ENCODE peak calls at places on chromosomes 7 and 10, in four cellular contexts. One of them, this sample, is unnamed.

GRCh38 chr7:99840136-99840869 is 12.5 kb downstream of the CYP3A43 start:
- DNase-seq in GM12891: no peak
- DNase-seq in spleen: no peak
- DNase-seq in transverse colon: no peak
- DNase-seq in this sample: no peak

GRCh38 chr7:22563115-22563514 is 63.1 kb upstream of the STEAP1B start:
- DNase-seq in spleen: no peak
- DNase-seq in GM12891: no peak
- DNase-seq in transverse colon: no peak
- DNase-seq in this sample: no peak

GRCh38 chr10:97915761-97916160 is 66.1 kb downstream of the GOLGA7B start:
- DNase-seq in spleen: no peak
- DNase-seq in transverse colon: no peak
- DNase-seq in GM12891: no peak
- DNase-seq in this sample: no peak

GRCh38 chr7:25025218-25025671 is 45.3 kb upstream of the OSBPL3 start:
- DNase-seq in GM12891: no peak
- DNase-seq in spleen: no peak
- DNase-seq in transverse colon: no peak
- DNase-seq in this sample: no peak

GRCh38 chr7:55192718-55193117 is 172.4 kb upstream of the LANCL2 start:
- DNase-seq in GM12891: no peak
- DNase-seq in transverse colon: no peak
- DNase-seq in spleen: no peak
- DNase-seq in this sample: no peak

GRCh38 chr10:85967594-85967993 is 399.0 kb downstream of the GRID1 start:
- DNase-seq in transverse colon: no peak
- DNase-seq in spleen: no peak
- DNase-seq in GM12891: no peak
- DNase-seq in this sample: no peak

GRCh38 chr10:122435212-122435827 is 19.1 kb upstream of the ARMS2 start:
- DNase-seq in spleen: no peak
- DNase-seq in GM12891: no peak
- DNase-seq in transverse colon: no peak
- DNase-seq in this sample: no peak

GRCh38 chr7:28750981-28751380 is 207.1 kb downstream of the TRIL start:
- DNase-seq in transverse colon: no peak
- DNase-seq in spleen: no peak
- DNase-seq in GM12891: no peak
- DNase-seq in this sample: no peak

GRCh38 chr7:156639426-156640256 is 933 bp upstream of the RNF32 start:
- DNase-seq in GM12891: no peak
- DNase-seq in transverse colon: peak
- DNase-seq in spleen: no peak
- DNase-seq in this sample: no peak

GRCh38 chr10:61943699-61944444 is 42.4 kb downstream of the ARID5B start:
- DNase-seq in spleen: no peak
- DNase-seq in transverse colon: no peak
- DNase-seq in GM12891: no peak
- DNase-seq in this sample: no peak

GRCh38 chr7:73978681-73979563 is 49.1 kb upstream of the ELN start:
- DNase-seq in transverse colon: peak
- DNase-seq in GM12891: peak
- DNase-seq in spleen: peak
- DNase-seq in this sample: no peak

GRCh38 chr10:35005868-35006267 is 84.3 kb downstream of the CUL2 start:
- DNase-seq in GM12891: no peak
- DNase-seq in transverse colon: no peak
- DNase-seq in spleen: no peak
- DNase-seq in this sample: no peak

GRCh38 chr7:90224204-90224603 is 12.7 kb downstream of the STEAP2 start:
- DNase-seq in GM12891: no peak
- DNase-seq in spleen: no peak
- DNase-seq in transverse colon: no peak
- DNase-seq in this sample: no peak

GRCh38 chr7:157785021-157785441 is 448.2 kb downstream of the DNAJB6 start:
- DNase-seq in GM12891: no peak
- DNase-seq in transverse colon: no peak
- DNase-seq in spleen: peak
- DNase-seq in this sample: no peak

GRCh38 chr10:104336829-104337526 is 1.3 kb downstream of the ITPRIP start:
- DNase-seq in spleen: peak
- DNase-seq in GM12891: no peak
- DNase-seq in transverse colon: no peak
- DNase-seq in this sample: no peak
- TF ChIP-seq POLR2A in spleen: no peak
- TF ChIP-seq POLR2A in GM12891: no peak
- TF ChIP-seq POLR2A in transverse colon: no peak
- TF ChIP-seq POLR2A in this sample: no peak

GRCh38 chr7:94907420-94908203 is at the start of gene PPP1R9A:
- DNase-seq in GM12891: peak
- DNase-seq in transverse colon: peak
- DNase-seq in spleen: peak
- DNase-seq in this sample: no peak

GRCh38 chr7:94909023-94909466 is 1.7 kb downstream of the PPP1R9A start:
- DNase-seq in GM12891: no peak
- DNase-seq in transverse colon: no peak
- DNase-seq in spleen: no peak
- DNase-seq in this sample: no peak

GRCh38 chr7:94907026-94907419 is 371 bp upstream of the PPP1R9A start:
- DNase-seq in GM12891: no peak
- DNase-seq in transverse colon: no peak
- DNase-seq in spleen: no peak
- DNase-seq in this sample: no peak

GRCh38 chr7:94906035-94906796 is 1.2 kb upstream of the PPP1R9A start:
- DNase-seq in spleen: no peak
- DNase-seq in GM12891: no peak
- DNase-seq in transverse colon: no peak
- DNase-seq in this sample: no peak

DNA sequence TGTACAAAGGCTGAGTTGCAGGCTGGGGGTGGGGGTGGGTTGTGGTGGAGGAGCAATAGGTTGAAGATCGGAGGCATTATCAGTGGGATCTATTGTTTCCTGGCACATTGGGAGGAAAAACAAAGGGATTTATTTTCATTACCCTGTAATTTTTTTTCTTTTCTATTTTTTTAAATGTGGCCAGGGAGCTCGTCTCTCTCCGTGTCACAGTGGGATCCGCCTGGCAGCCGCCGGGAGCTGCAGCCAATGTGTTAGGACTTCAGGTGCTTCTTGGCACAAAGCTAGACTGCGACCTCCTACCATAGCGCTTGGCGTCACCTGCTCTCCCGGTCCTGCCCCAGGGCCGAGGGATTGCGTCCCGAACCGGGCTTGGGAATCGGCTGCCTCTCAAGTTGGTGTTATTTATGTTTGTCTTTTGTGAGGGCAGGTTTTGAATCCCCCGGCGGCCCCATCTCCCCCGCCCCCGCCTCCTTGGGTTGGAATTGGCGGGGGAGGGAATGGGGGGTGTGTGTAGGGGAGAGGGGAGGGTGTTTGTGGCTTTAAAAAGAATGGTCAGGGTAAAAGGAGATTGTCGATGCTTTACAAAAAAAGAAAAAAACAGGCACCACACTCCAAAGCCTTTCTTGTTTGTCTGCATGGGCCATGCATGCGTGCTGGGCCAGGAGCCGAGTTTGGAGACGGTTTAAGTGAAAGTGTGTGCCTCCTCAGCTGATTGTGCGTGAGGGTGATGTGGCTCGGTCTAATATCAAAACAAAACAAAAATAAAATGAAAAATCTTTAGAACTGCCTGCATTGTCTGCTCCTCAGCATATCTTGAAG is 1.0 kb downstream of the PPP1R9A start:
- DNase-seq in GM12891: peak
- DNase-seq in transverse colon: peak
- DNase-seq in spleen: peak
- DNase-seq in this sample: peak
- TF ChIP-seq POLR2A in GM12891: no peak
- TF ChIP-seq POLR2A in transverse colon: peak
- TF ChIP-seq POLR2A in spleen: no peak
- TF ChIP-seq POLR2A in this sample: no peak

GRCh38 chr7:103296901-103297836 is at the start of gene PMPCB:
- DNase-seq in transverse colon: peak
- DNase-seq in GM12891: peak
- DNase-seq in spleen: peak
- DNase-seq in this sample: peak
- TF ChIP-seq POLR2A in transverse colon: peak
- TF ChIP-seq POLR2A in GM12891: peak
- TF ChIP-seq POLR2A in spleen: no peak
- TF ChIP-seq POLR2A in this sample: no peak

GRCh38 chr10:101120884-101121660 is 10.0 kb upstream of the TLX1 start:
- DNase-seq in transverse colon: peak
- DNase-seq in spleen: peak
- DNase-seq in GM12891: no peak
- DNase-seq in this sample: no peak
- TF ChIP-seq POLR2A in transverse colon: peak
- TF ChIP-seq POLR2A in spleen: no peak
- TF ChIP-seq POLR2A in GM12891: no peak
- TF ChIP-seq POLR2A in this sample: no peak

GRCh38 chr7:135168001-135168400 is 2.5 kb downstream of the CYREN start:
- DNase-seq in GM12891: no peak
- DNase-seq in spleen: peak
- DNase-seq in transverse colon: peak
- DNase-seq in this sample: no peak
- TF ChIP-seq POLR2A in GM12891: no peak
- TF ChIP-seq POLR2A in spleen: no peak
- TF ChIP-seq POLR2A in transverse colon: no peak
- TF ChIP-seq POLR2A in this sample: no peak

GRCh38 chr7:66974986-66975590 is 20.3 kb downstream of the SBDS start:
- DNase-seq in transverse colon: no peak
- DNase-seq in GM12891: no peak
- DNase-seq in spleen: peak
- DNase-seq in this sample: no peak
- TF ChIP-seq POLR2A in transverse colon: no peak
- TF ChIP-seq POLR2A in GM12891: no peak
- TF ChIP-seq POLR2A in spleen: no peak
- TF ChIP-seq POLR2A in this sample: no peak

GRCh38 chr10:124648738-124649137 is 95.4 kb downstream of the FAM53B start:
- DNase-seq in spleen: peak
- DNase-seq in transverse colon: peak
- DNase-seq in GM12891: no peak
- DNase-seq in this sample: no peak
- TF ChIP-seq POLR2A in spleen: no peak
- TF ChIP-seq POLR2A in transverse colon: no peak
- TF ChIP-seq POLR2A in GM12891: no peak
- TF ChIP-seq POLR2A in this sample: no peak

This sample was measured in suprapubic skin.